ENCODE peak calls at places on chromosomes 4 and X, in five cellular contexts. One of them, this sample, is unnamed.

GRCh38 chrX:68163446-68163845 is 269.8 kb downstream of the OPHN1 start:
- DNase-seq in hepatocyte: no peak
- DNase-seq in neural progenitor cell: no peak
- DNase-seq in PC-9: no peak
- DNase-seq in right cardiac atrium: no peak
- DNase-seq in this sample: no peak

GRCh38 chrX:137342969-137343368 is 223.0 kb upstream of the ZIC3 start:
- DNase-seq in hepatocyte: no peak
- DNase-seq in neural progenitor cell: no peak
- DNase-seq in PC-9: no peak
- DNase-seq in right cardiac atrium: no peak
- DNase-seq in this sample: no peak

GRCh38 chr4:80071643-80072606 is 1.1 kb downstream of the ANTXR2 start:
- DNase-seq in hepatocyte: peak; percentile 49
- DNase-seq in neural progenitor cell: peak; percentile 67
- DNase-seq in PC-9: no peak
- DNase-seq in right cardiac atrium: peak; percentile 76
- DNase-seq in this sample: peak; percentile 31

GRCh38 chr4:62644372-62644771 is 1444.2 kb downstream of the ADGRL3 start:
- DNase-seq in hepatocyte: peak; percentile 19
- DNase-seq in neural progenitor cell: peak; percentile 70
- DNase-seq in PC-9: peak; percentile 10
- DNase-seq in right cardiac atrium: peak; percentile 11
- DNase-seq in this sample: no peak

GRCh38 chr4:6308890-6309643 is 39.4 kb downstream of the WFS1 start:
- DNase-seq in hepatocyte: peak; percentile 71
- DNase-seq in neural progenitor cell: peak; percentile 83
- DNase-seq in PC-9: peak; percentile 50
- DNase-seq in right cardiac atrium: peak; percentile 68
- DNase-seq in this sample: no peak

GRCh38 chrX:3627579-3627978 is 85.9 kb downstream of the PRKX start:
- DNase-seq in hepatocyte: no peak
- DNase-seq in neural progenitor cell: no peak
- DNase-seq in PC-9: no peak
- DNase-seq in right cardiac atrium: no peak
- DNase-seq in this sample: no peak

GRCh38 chrX:48580662-48581061 is 6.4 kb downstream of the RBM3 start:
- DNase-seq in hepatocyte: no peak
- DNase-seq in neural progenitor cell: no peak
- DNase-seq in PC-9: peak; percentile 29
- DNase-seq in right cardiac atrium: no peak
- DNase-seq in this sample: no peak

GRCh38 chrX:102712967-102713677 is 874 bp downstream of the GPRASP2 start:
- DNase-seq in hepatocyte: peak; percentile 72
- DNase-seq in neural progenitor cell: peak; percentile 33
- DNase-seq in PC-9: peak; percentile 31
- DNase-seq in right cardiac atrium: peak; percentile 74
- DNase-seq in this sample: no peak

GRCh38 chr4:106746451-106746850 is 289.7 kb downstream of the DKK2 start:
- DNase-seq in hepatocyte: no peak
- DNase-seq in neural progenitor cell: no peak
- DNase-seq in PC-9: no peak
- DNase-seq in right cardiac atrium: no peak
- DNase-seq in this sample: no peak

GRCh38 chr4:27844359-27844758 is 983.7 kb downstream of the STIM2 start:
- DNase-seq in hepatocyte: no peak
- DNase-seq in neural progenitor cell: no peak
- DNase-seq in PC-9: no peak
- DNase-seq in right cardiac atrium: no peak
- DNase-seq in this sample: no peak

GRCh38 chr4:38574559-38575333 is 89.3 kb upstream of the KLF3 start:
- DNase-seq in hepatocyte: no peak
- DNase-seq in neural progenitor cell: no peak
- DNase-seq in PC-9: peak; percentile 7
- DNase-seq in right cardiac atrium: peak; percentile 57
- DNase-seq in this sample: no peak

GRCh38 chr4:10623241-10623640 is 61.3 kb downstream of the CLNK start:
- DNase-seq in hepatocyte: no peak
- DNase-seq in neural progenitor cell: no peak
- DNase-seq in PC-9: no peak
- DNase-seq in right cardiac atrium: no peak
- DNase-seq in this sample: no peak

GRCh38 chrX:39438603-39439602 is 637.6 kb downstream of the MID1IP1 start:
- DNase-seq in hepatocyte: no peak
- DNase-seq in neural progenitor cell: peak; percentile 30
- DNase-seq in PC-9: no peak
- DNase-seq in right cardiac atrium: no peak
- DNase-seq in this sample: no peak

GRCh38 chr4:73439991-73440390 is 4.0 kb downstream of the AFP start:
- DNase-seq in hepatocyte: no peak
- DNase-seq in neural progenitor cell: no peak
- DNase-seq in PC-9: no peak
- DNase-seq in right cardiac atrium: no peak
- DNase-seq in this sample: no peak

GRCh38 chrX:78123190-78123589 is 16.3 kb downstream of the TAF9B start:
- DNase-seq in hepatocyte: no peak
- DNase-seq in neural progenitor cell: no peak
- DNase-seq in PC-9: no peak
- DNase-seq in right cardiac atrium: no peak
- DNase-seq in this sample: no peak

GRCh38 chrX:24231169-24231568 is 81.6 kb downstream of the ZFX start:
- DNase-seq in hepatocyte: peak; percentile 76
- DNase-seq in neural progenitor cell: no peak
- DNase-seq in PC-9: peak; percentile 14
- DNase-seq in right cardiac atrium: no peak
- DNase-seq in this sample: no peak

GRCh38 chr4:1594871-1595788 is 89.0 kb downstream of the FAM53A start:
- DNase-seq in hepatocyte: no peak
- DNase-seq in neural progenitor cell: no peak
- DNase-seq in PC-9: no peak
- DNase-seq in right cardiac atrium: peak; percentile 54
- DNase-seq in this sample: no peak

GRCh38 chr4:117326091-117326490 is 240.7 kb upstream of the TRAM1L1 start:
- DNase-seq in hepatocyte: no peak
- DNase-seq in neural progenitor cell: no peak
- DNase-seq in PC-9: no peak
- DNase-seq in right cardiac atrium: no peak
- DNase-seq in this sample: no peak

GRCh38 chrX:153397256-153397960 is 3.7 kb downstream of the PNMA6E start:
- DNase-seq in hepatocyte: no peak
- DNase-seq in neural progenitor cell: no peak
- DNase-seq in PC-9: no peak
- DNase-seq in right cardiac atrium: no peak
- DNase-seq in this sample: no peak

GRCh38 chrX:66012094-66012534 is 27.8 kb downstream of the VSIG4 start:
- DNase-seq in hepatocyte: no peak
- DNase-seq in neural progenitor cell: no peak
- DNase-seq in PC-9: no peak
- DNase-seq in right cardiac atrium: no peak
- DNase-seq in this sample: no peak

GRCh38 chr4:3745886-3746656 is 20.1 kb upstream of the ADRA2C start:
- DNase-seq in hepatocyte: no peak
- DNase-seq in neural progenitor cell: peak; percentile 58
- DNase-seq in PC-9: no peak
- DNase-seq in right cardiac atrium: peak; percentile 35
- DNase-seq in this sample: no peak

GRCh38 chrX:134949271-134949670 is 41.5 kb upstream of the SMIM10 start:
- DNase-seq in hepatocyte: peak; percentile 39
- DNase-seq in neural progenitor cell: no peak
- DNase-seq in PC-9: no peak
- DNase-seq in right cardiac atrium: no peak
- DNase-seq in this sample: no peak

GRCh38 chr4:133149932-133150642 is 993 bp downstream of the PCDH10 start:
- DNase-seq in hepatocyte: no peak
- DNase-seq in neural progenitor cell: no peak
- DNase-seq in PC-9: no peak
- DNase-seq in right cardiac atrium: peak; percentile 46
- DNase-seq in this sample: no peak

GRCh38 chr4:125739760-125740159 is 425.0 kb downstream of the FAT4 start:
- DNase-seq in hepatocyte: no peak
- DNase-seq in neural progenitor cell: no peak
- DNase-seq in PC-9: no peak
- DNase-seq in right cardiac atrium: peak; percentile 70
- DNase-seq in this sample: no peak

GRCh38 chr4:122827899-122828601 is 1.4 kb downstream of the FGF2 start:
- DNase-seq in hepatocyte: peak; percentile 69
- DNase-seq in neural progenitor cell: peak; percentile 85
- DNase-seq in PC-9: no peak
- DNase-seq in right cardiac atrium: peak; percentile 65
- DNase-seq in this sample: peak; percentile 1

GRCh38 chr4:34193451-34194154 is 2050.7 kb downstream of the ARAP2 start:
- DNase-seq in hepatocyte: no peak
- DNase-seq in neural progenitor cell: no peak
- DNase-seq in PC-9: no peak
- DNase-seq in right cardiac atrium: no peak
- DNase-seq in this sample: no peak

GRCh38 chr4:30380404-30380998 is 339.7 kb upstream of the PCDH7 start:
- DNase-seq in hepatocyte: peak; percentile 83
- DNase-seq in neural progenitor cell: peak; percentile 82
- DNase-seq in PC-9: peak; percentile 33
- DNase-seq in right cardiac atrium: peak; percentile 40
- DNase-seq in this sample: no peak

GRCh38 chrX:132216283-132216682 is 3.0 kb downstream of the RAP2C start:
- DNase-seq in hepatocyte: no peak
- DNase-seq in neural progenitor cell: no peak
- DNase-seq in PC-9: no peak
- DNase-seq in right cardiac atrium: no peak
- DNase-seq in this sample: no peak

GRCh38 chrX:134026732-134027311 is 41.4 kb upstream of the GPC3 start:
- DNase-seq in hepatocyte: peak; percentile 79
- DNase-seq in neural progenitor cell: peak; percentile 77
- DNase-seq in PC-9: peak; percentile 6
- DNase-seq in right cardiac atrium: no peak
- DNase-seq in this sample: no peak

GRCh38 chr4:121717680-121718237 is 21.0 kb upstream of the ANXA5 start:
- DNase-seq in hepatocyte: no peak
- DNase-seq in neural progenitor cell: no peak
- DNase-seq in PC-9: no peak
- DNase-seq in right cardiac atrium: no peak
- DNase-seq in this sample: no peak

GRCh38 chr4:8100696-8101095 is 57.9 kb downstream of the ABLIM2 start:
- DNase-seq in hepatocyte: no peak
- DNase-seq in neural progenitor cell: no peak
- DNase-seq in PC-9: no peak
- DNase-seq in right cardiac atrium: no peak
- DNase-seq in this sample: no peak

GRCh38 chr4:66062044-66062443 is 391.8 kb upstream of the EPHA5 start:
- DNase-seq in hepatocyte: no peak
- DNase-seq in neural progenitor cell: no peak
- DNase-seq in PC-9: no peak
- DNase-seq in right cardiac atrium: no peak
- DNase-seq in this sample: no peak

GRCh38 chr4:148438047-148438446 is 4.2 kb downstream of the NR3C2 start:
- DNase-seq in hepatocyte: no peak
- DNase-seq in neural progenitor cell: peak; percentile 3
- DNase-seq in PC-9: no peak
- DNase-seq in right cardiac atrium: no peak
- DNase-seq in this sample: no peak

GRCh38 chrX:148928803-148929202 is 428.4 kb downstream of the AFF2 start:
- DNase-seq in hepatocyte: no peak
- DNase-seq in neural progenitor cell: no peak
- DNase-seq in PC-9: no peak
- DNase-seq in right cardiac atrium: no peak
- DNase-seq in this sample: no peak

GRCh38 chrX:153862369-153863250 is 23.4 kb downstream of the L1CAM start:
- DNase-seq in hepatocyte: no peak
- DNase-seq in neural progenitor cell: peak; percentile 46
- DNase-seq in PC-9: no peak
- DNase-seq in right cardiac atrium: no peak
- DNase-seq in this sample: no peak

GRCh38 chr4:101953949-101954348 is 163.4 kb downstream of the BANK1 start:
- DNase-seq in hepatocyte: peak; percentile 14
- DNase-seq in neural progenitor cell: peak; percentile 65
- DNase-seq in PC-9: peak; percentile 41
- DNase-seq in right cardiac atrium: no peak
- DNase-seq in this sample: no peak

DNA sequence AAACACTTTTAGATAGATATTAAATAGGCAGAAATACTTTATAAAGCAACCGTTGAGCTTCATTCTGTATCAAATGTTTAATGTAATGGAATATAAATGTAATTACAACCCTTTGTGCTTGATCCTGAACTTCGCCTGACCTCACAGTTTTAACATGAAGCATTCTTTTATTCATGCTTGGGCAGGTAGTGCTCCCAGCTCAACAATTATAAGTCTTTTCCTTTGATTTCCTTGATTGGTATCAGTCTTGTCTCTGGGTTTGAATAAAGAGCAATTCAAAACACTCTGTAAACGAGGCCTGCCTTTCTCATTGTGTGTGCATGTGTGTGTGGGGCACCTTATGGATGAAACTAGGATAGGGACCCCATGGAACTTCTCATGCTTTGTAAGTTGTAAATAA is 6.8 kb downstream of the METAP1 start:
- DNase-seq in hepatocyte: no peak
- DNase-seq in neural progenitor cell: no peak
- DNase-seq in PC-9: no peak
- DNase-seq in right cardiac atrium: no peak
- DNase-seq in this sample: no peak
- H3K27me3 ChIP-seq in hepatocyte: no peaks in the 10 kb centered on the region
- H3K27me3 ChIP-seq in neural progenitor cell: no peaks in the 10 kb centered on the region
- H3K27me3 ChIP-seq in PC-9: no peaks in the 10 kb centered on the region
- H3K27me3 ChIP-seq in right cardiac atrium: no peaks in the 10 kb centered on the region
- H3K27me3 ChIP-seq in this sample: no peaks in the 10 kb centered on the region

GRCh38 chrX:28610746-28611145 is 23.5 kb downstream of the IL1RAPL1 start:
- DNase-seq in hepatocyte: no peak
- DNase-seq in neural progenitor cell: no peak
- DNase-seq in PC-9: no peak
- DNase-seq in right cardiac atrium: no peak
- DNase-seq in this sample: no peak
- H3K4me1 ChIP-seq in hepatocyte: no peaks in the 10 kb centered on the region
- H3K4me1 ChIP-seq in neural progenitor cell: peaks cover 6% of the 10 kb centered on the region
- H3K4me1 ChIP-seq in PC-9: no peaks in the 10 kb centered on the region
- H3K4me1 ChIP-seq in right cardiac atrium: no peaks in the 10 kb centered on the region
- H3K4me1 ChIP-seq in this sample: no peaks in the 10 kb centered on the region

GRCh38 chr4:93852680-93853079 is 24.1 kb downstream of the ATOH1 start:
- DNase-seq in hepatocyte: no peak
- DNase-seq in neural progenitor cell: no peak
- DNase-seq in PC-9: no peak
- DNase-seq in right cardiac atrium: no peak
- DNase-seq in this sample: no peak

GRCh38 chr4:93855926-93856325 is 27.4 kb downstream of the ATOH1 start:
- DNase-seq in hepatocyte: no peak
- DNase-seq in neural progenitor cell: no peak
- DNase-seq in PC-9: no peak
- DNase-seq in right cardiac atrium: no peak
- DNase-seq in this sample: no peak
- H3K4me3 ChIP-seq in hepatocyte: no peak overlapping the region
- H3K4me3 ChIP-seq in neural progenitor cell: no peak overlapping the region
- H3K4me3 ChIP-seq in PC-9: no peak overlapping the region
- H3K4me3 ChIP-seq in right cardiac atrium: no peak overlapping the region
- H3K4me3 ChIP-seq in this sample: no peak overlapping the region

GRCh38 chrX:43106009-43106408 is 328.0 kb upstream of the PPP1R2C start:
- DNase-seq in hepatocyte: no peak
- DNase-seq in neural progenitor cell: no peak
- DNase-seq in PC-9: no peak
- DNase-seq in right cardiac atrium: no peak
- DNase-seq in this sample: no peak

GRCh38 chrX:43108828-43109227 is 330.9 kb upstream of the PPP1R2C start:
- DNase-seq in hepatocyte: peak; percentile 10
- DNase-seq in neural progenitor cell: peak; percentile 4
- DNase-seq in PC-9: no peak
- DNase-seq in right cardiac atrium: no peak
- DNase-seq in this sample: no peak
- H3K27me3 ChIP-seq in hepatocyte: no peaks in the 10 kb centered on the region
- H3K27me3 ChIP-seq in neural progenitor cell: no peaks in the 10 kb centered on the region
- H3K27me3 ChIP-seq in PC-9: no peaks in the 10 kb centered on the region
- H3K27me3 ChIP-seq in right cardiac atrium: no peaks in the 10 kb centered on the region
- H3K27me3 ChIP-seq in this sample: no peaks in the 10 kb centered on the region